ENCODE peak calls at places on chromosome 17, in four cellular contexts. T is HL-60, Z is GM12878, B is K562. X is an unnamed sample.
A peak's percentile ranks its signal among the peaks of the same experiment; 100 is the strongest.

GRCh38 chr17:80414508-80414802 is 512 bp upstream of the ENDOV start:
- DNase-seq in Z (no peak), B (peak; percentile 33), T (no peak), X (no peak)

GRCh38 chr17:27609606-27610303 is 21.2 kb upstream of the LGALS9 start:
- DNase-seq in T (no peak), B (no peak), Z (no peak), X (no peak)

GRCh38 chr17:41676058-41676419 is 12.6 kb upstream of the EIF1 start:
- DNase-seq in B (no peak), Z (no peak), T (no peak), X (no peak)

GRCh38 chr17:75752405-75753192 is 12.4 kb downstream of the GALK1 start:
- DNase-seq in Z (no peak), T (no peak), B (no peak), X (no peak)

GRCh38 chr17:227581-228222 is 46.3 kb upstream of the DOC2B start:
- DNase-seq in Z (no peak), T (no peak), B (no peak), X (no peak)

GRCh38 chr17:31580331-31581021 is 189.0 kb downstream of the RAB11FIP4 start:
- DNase-seq in B (no peak), T (peak; percentile 71), Z (no peak), X (no peak)

GRCh38 chr17:20207295-20207985 is 198.3 kb downstream of the SPECC1 start:
- DNase-seq in Z (no peak), T (no peak), B (no peak), X (no peak)

GRCh38 chr17:74523308-74523707 is 8.0 kb downstream of the CD300LB start:
- DNase-seq in T (no peak), Z (no peak), B (no peak), X (no peak)

GRCh38 chr17:7249219-7249618 is 2.3 kb downstream of the CTDNEP1 start:
- DNase-seq in B (no peak), Z (no peak), T (no peak), X (no peak)

GRCh38 chr17:66790476-66791061 is 44.3 kb upstream of the CACNG5 start:
- DNase-seq in Z (no peak), B (no peak), T (no peak), X (no peak)

GRCh38 chr17:60741031-60741430 is 63.4 kb downstream of the BCAS3 start:
- DNase-seq in Z (no peak), T (no peak), B (no peak), X (no peak)

GRCh38 chr17:3891626-3892094 is 1.2 kb downstream of the CAMKK1 start:
- DNase-seq in Z (no peak), B (no peak), T (no peak), X (no peak)

GRCh38 chr17:61689610-61690180 is 98.7 kb upstream of the NACA2 start:
- DNase-seq in B (no peak), Z (no peak), T (no peak), X (no peak)

GRCh38 chr17:10761281-10761680 is 31.5 kb upstream of the TMEM220 start:
- DNase-seq in T (no peak), Z (no peak), B (no peak), X (no peak)

GRCh38 chr17:68328676-68329075 is 37.4 kb downstream of the ARSG start:
- DNase-seq in B (no peak), T (no peak), Z (no peak), X (no peak)

GRCh38 chr17:73592531-73592961 is 51.7 kb downstream of the SDK2 start:
- DNase-seq in Z (no peak), B (no peak), T (no peak), X (no peak)

GRCh38 chr17:64133546-64134215 is 3.7 kb upstream of the ERN1 start:
- DNase-seq in Z (no peak), T (no peak), B (peak; percentile 77), X (no peak)

GRCh38 chr17:36972186-36972686 is 23.5 kb downstream of the AATF start:
- DNase-seq in T (no peak), Z (no peak), B (no peak), X (no peak)

GRCh38 chr17:49574283-49574892 is 1.3 kb upstream of the NXPH3 start:
- DNase-seq in T (no peak), Z (no peak), B (no peak), X (no peak)

GRCh38 chr17:7260601-7261376 is 1.5 kb downstream of the CLDN7 start:
- DNase-seq in B (no peak), T (no peak), Z (no peak), X (peak; percentile 79)

GRCh38 chr17:79981090-79981489 is 54.6 kb downstream of the TBC1D16 start:
- DNase-seq in Z (no peak), T (no peak), B (no peak), X (no peak)

GRCh38 chr17:11719203-11719602 is 120.9 kb downstream of the DNAH9 start:
- DNase-seq in T (no peak), B (no peak), Z (no peak), X (no peak)

GRCh38 chr17:46154151-46154816 is 38.9 kb downstream of the KANSL1 start:
- DNase-seq in Z (no peak), T (no peak), B (no peak), X (no peak)

GRCh38 chr17:58507123-58507634 is 7.3 kb downstream of the MTMR4 start:
- DNase-seq in B (no peak), T (peak; percentile 62), Z (no peak), X (no peak)

GRCh38 chr17:60335289-60335688 is 56.6 kb downstream of the USP32 start:
- DNase-seq in T (no peak), Z (no peak), B (no peak), X (no peak)

GRCh38 chr17:15436399-15437369 is 30.7 kb downstream of the CDRT4 start:
- DNase-seq in T (peak; percentile 57), B (peak; percentile 63), Z (no peak), X (no peak)

GRCh38 chr17:20043034-20043433 is 33.9 kb downstream of the SPECC1 start:
- DNase-seq in B (no peak), T (no peak), Z (no peak), X (no peak)

GRCh38 chr17:72790194-72790593 is 302.3 kb downstream of the SLC39A11 start:
- DNase-seq in T (no peak), Z (no peak), B (no peak), X (no peak)

GRCh38 chr17:72122668-72123495 is 2.1 kb downstream of the SOX9 start:
- DNase-seq in B (no peak), T (no peak), Z (no peak), X (no peak)

GRCh38 chr17:79835953-79836951 is 3.0 kb downstream of the CBX4 start:
- DNase-seq in T (peak; percentile 77), B (peak; percentile 99), Z (no peak), X (no peak)

GRCh38 chr17:50605434-50605833 is 29.2 kb upstream of the ABCC3 start:
- DNase-seq in Z (no peak), T (no peak), B (peak; percentile 24), X (no peak)

GRCh38 chr17:50602514-50603235 is 32.0 kb upstream of the ABCC3 start:
- DNase-seq in B (no peak), Z (no peak), T (no peak), X (no peak)

GRCh38 chr17:50601789-50602375 is 32.8 kb upstream of the ABCC3 start:
- DNase-seq in B (no peak), T (no peak), Z (no peak), X (no peak)

GRCh38 chr17:50603340-50603739 is 31.3 kb upstream of the ABCC3 start:
- DNase-seq in Z (no peak), B (peak; percentile 45), T (no peak), X (peak; percentile 63)

DNA sequence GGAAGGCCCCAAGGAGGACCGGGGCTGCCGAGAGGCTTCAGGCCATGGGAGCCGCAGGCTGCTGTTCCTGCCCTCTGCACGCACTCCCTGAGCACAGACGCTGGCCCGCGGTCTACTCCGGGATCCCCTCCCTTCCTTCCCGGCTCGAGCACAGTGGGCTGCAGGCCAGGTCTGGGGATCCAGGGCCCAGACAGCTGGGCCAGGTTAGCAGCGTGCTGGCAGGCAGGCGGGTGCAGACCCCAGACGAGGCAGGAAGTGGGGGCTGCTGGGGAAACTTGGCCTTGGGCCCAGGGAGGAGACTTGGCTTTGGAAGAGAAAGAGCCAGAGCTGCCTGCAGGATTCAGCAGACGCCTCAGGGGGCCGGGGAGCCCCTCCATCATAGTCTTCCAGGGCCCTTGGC is 30.2 kb upstream of the ABCC3 start:
- DNase-seq in B (no peak), Z (no peak), T (no peak), X (no peak)
- TF ChIP-seq POLR2AphosphoS5 in B (no peak), Z (no peak), T (no peak), X (no peak)

GRCh38 chr17:77555110-77555509 is 403.4 kb upstream of the TNRC6C start:
- DNase-seq in B (no peak), Z (no peak), T (no peak), X (no peak)

GRCh38 chr17:77556408-77557068 is 402.0 kb upstream of the TNRC6C start:
- DNase-seq in B (no peak), Z (no peak), T (no peak), X (no peak)

GRCh38 chr17:77558846-77559626 is 399.5 kb upstream of the TNRC6C start:
- DNase-seq in Z (no peak), B (no peak), T (no peak), X (no peak)

GRCh38 chr17:77553459-77554066 is 404.9 kb upstream of the TNRC6C start:
- DNase-seq in B (no peak), Z (no peak), T (no peak), X (no peak)

DNA sequence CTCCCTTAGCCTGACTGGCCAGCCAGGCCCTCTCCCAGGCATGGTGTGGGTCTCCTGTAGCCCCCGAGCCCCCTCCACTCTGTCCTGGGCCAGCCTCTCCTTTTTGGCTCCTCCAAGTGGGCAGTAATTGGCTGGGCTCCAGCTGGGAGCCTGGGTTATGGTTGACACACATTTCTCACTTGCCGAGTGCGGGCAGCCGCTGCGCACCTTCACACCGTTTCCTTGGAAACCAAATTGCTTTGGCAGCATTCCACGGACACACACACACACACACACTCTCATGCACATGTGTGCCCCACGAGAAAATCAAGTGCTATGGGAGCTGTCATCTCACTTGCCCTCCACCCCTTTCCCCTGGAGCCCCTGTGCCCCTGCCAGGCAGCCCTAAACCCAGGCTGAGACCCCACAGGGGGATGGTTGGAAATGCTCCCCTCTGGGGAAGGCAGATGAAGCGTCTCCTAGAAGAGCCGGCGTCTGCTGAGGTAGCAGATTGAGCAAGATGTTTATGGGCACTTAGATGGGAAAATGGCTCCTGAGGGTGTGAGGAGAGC is 402.7 kb upstream of the TNRC6C start:
- DNase-seq in B (no peak), T (no peak), Z (no peak), X (no peak)
- TF ChIP-seq SPI1 in B (no peak), T (no peak), Z (no peak), X (no peak)

GRCh38 chr17:78675836-78676235 is 98.6 kb upstream of the DNAH17 start:
- DNase-seq in Z (no peak), T (no peak), B (no peak), X (no peak)

GRCh38 chr17:78678220-78678554 is 101.0 kb upstream of the DNAH17 start:
- DNase-seq in Z (no peak), B (no peak), T (no peak), X (no peak)

GRCh38 chr17:78675316-78675616 is 98.1 kb upstream of the DNAH17 start:
- DNase-seq in T (no peak), B (no peak), Z (no peak), X (no peak)

GRCh38 chr17:78677303-78678219 is 100.4 kb upstream of the DNAH17 start:
- DNase-seq in Z (no peak), T (no peak), B (no peak), X (no peak)

GRCh38 chr17:78676415-78677302 is 99.5 kb upstream of the DNAH17 start:
- DNase-seq in Z (no peak), T (no peak), B (no peak), X (no peak)
- TF ChIP-seq POLR2AphosphoS5 in Z (no peak), T (no peak), B (no peak), X (peak; percentile 67)

GRCh38 chr17:17155568-17155967 is 50.6 kb downstream of the PLD6 start:
- DNase-seq in T (no peak), B (no peak), Z (no peak), X (no peak)
- TF ChIP-seq SPI1 in T (no peak), B (no peak), Z (no peak), X (no peak)

GRCh38 chr17:40290629-40291296 is 3.1 kb downstream of the CDC6 start:
- DNase-seq in Z (no peak), B (peak; percentile 66), T (peak; percentile 38), X (no peak)
- TF ChIP-seq POLR2AphosphoS5 in Z (no peak), B (no peak), T (no peak), X (no peak)